ENCODE peak calls at places on chromosomes 3 and 15, in four cellular contexts. H is activated CD4-positive, alpha-beta memory T cell treated with anti-CD3 and anti-CD28 coated beads for 36 hours; K is heart left ventricle; M is dermis microvascular lymphatic vessel endothelial cell. V is an unnamed sample.

GRCh38 chr15:76533060-76533955 is 196.7 kb downstream of the ISL2 start:
- DNase-seq in H (no peak), K (no peak), M (no peak), V (no peak)

GRCh38 chr3:54600441-54601204 is 327.2 kb downstream of the LRTM1 start:
- DNase-seq in H (no peak), K (peak; percentile 21), M (no peak), V (no peak)

GRCh38 chr3:99562990-99563607 is 75.3 kb upstream of the COL8A1 start:
- DNase-seq in H (no peak), K (no peak), M (no peak), V (no peak)

GRCh38 chr3:139935071-139935865 is at the start of gene CLSTN2:
- DNase-seq in H (peak; percentile 41), K (peak; percentile 73), M (peak; percentile 10), V (no peak)

GRCh38 chr3:127628788-127629456 is at the start of gene PODXL2:
- DNase-seq in H (peak; percentile 38), K (peak; percentile 49), M (peak; percentile 76), V (no peak)

GRCh38 chr15:77667835-77668234 is 35.1 kb upstream of the LINGO1 start:
- DNase-seq in H (no peak), K (no peak), M (no peak), V (no peak)

GRCh38 chr3:193826126-193826795 is 233.3 kb downstream of the OPA1 start:
- DNase-seq in H (no peak), K (no peak), M (peak; percentile 23), V (no peak)

GRCh38 chr3:117074833-117075232 is 365.3 kb downstream of the TUSC7 start:
- DNase-seq in H (no peak), K (no peak), M (no peak), V (no peak)

GRCh38 chr3:179558742-179559364 is 3.9 kb upstream of the ACTL6A start:
- DNase-seq in H (peak; percentile 69), K (peak; percentile 65), M (peak; percentile 84), V (peak; percentile 43)

GRCh38 chr3:120021523-120021922 is 72.7 kb downstream of the GSK3B start:
- DNase-seq in H (no peak), K (no peak), M (no peak), V (no peak)

GRCh38 chr15:73357999-73358665 is 10.6 kb downstream of the HCN4 start:
- DNase-seq in H (no peak), K (no peak), M (no peak), V (no peak)

GRCh38 chr15:75696303-75696657 is 16.4 kb downstream of the CSPG4 start:
- DNase-seq in H (no peak), K (no peak), M (no peak), V (no peak)

GRCh38 chr3:154885016-154885415 is 195.1 kb upstream of the MME start:
- DNase-seq in H (no peak), K (no peak), M (no peak), V (no peak)

GRCh38 chr15:39242345-39242744 is 338.5 kb upstream of the THBS1 start:
- DNase-seq in H (no peak), K (no peak), M (no peak), V (no peak)

GRCh38 chr15:78044407-78045155 is 32.9 kb downstream of the TBC1D2B start:
- DNase-seq in H (peak; percentile 55), K (no peak), M (no peak), V (no peak)

GRCh38 chr15:39472661-39473657 is 107.9 kb upstream of the THBS1 start:
- DNase-seq in H (no peak), K (peak; percentile 76), M (no peak), V (peak; percentile 66)

GRCh38 chr3:156742401-156742800 is 68.0 kb downstream of the TIPARP start:
- DNase-seq in H (no peak), K (no peak), M (no peak), V (no peak)

GRCh38 chr3:78139166-78139565 is 1099.3 kb downstream of the ROBO2 start:
- DNase-seq in H (no peak), K (no peak), M (peak; percentile 55), V (no peak)

GRCh38 chr15:94367726-94368535 is 136.6 kb downstream of the MCTP2 start:
- DNase-seq in H (no peak), K (no peak), M (no peak), V (no peak)

GRCh38 chr3:175851541-175851940 is 992.4 kb downstream of the NAALADL2 start:
- DNase-seq in H (no peak), K (no peak), M (no peak), V (no peak)

GRCh38 chr3:169629895-169630294 is 33.6 kb downstream of the MECOM start:
- DNase-seq in H (no peak), K (no peak), M (no peak), V (no peak)